ENCODE peak calls at places on chromosomes 13 and 19, in five cellular contexts. One of them, this sample, is unnamed.

GRCh38 chr19:5844456-5845433 is 5.2 kb upstream of the FUT6 start:
- DNase-seq in transverse colon: no peak
- DNase-seq in left ventricle myocardium inferior: no peak
- DNase-seq in AG04449: no peak
- DNase-seq in ovary: no peak
- DNase-seq in this sample: no peak

GRCh38 chr19:33902802-33903488 is 106.3 kb downstream of the KCTD15 start:
- DNase-seq in transverse colon: no peak
- DNase-seq in left ventricle myocardium inferior: no peak
- DNase-seq in AG04449: no peak
- DNase-seq in ovary: no peak
- DNase-seq in this sample: no peak

GRCh38 chr13:46079770-46080169 is 25.1 kb downstream of the CPB2 start:
- DNase-seq in transverse colon: no peak
- DNase-seq in left ventricle myocardium inferior: no peak
- DNase-seq in AG04449: no peak
- DNase-seq in ovary: no peak
- DNase-seq in this sample: no peak

GRCh38 chr19:33954686-33955085 is 158.0 kb downstream of the KCTD15 start:
- DNase-seq in transverse colon: no peak
- DNase-seq in left ventricle myocardium inferior: no peak
- DNase-seq in AG04449: no peak
- DNase-seq in ovary: no peak
- DNase-seq in this sample: no peak

GRCh38 chr13:43676320-43676719 is 110.5 kb downstream of the ENOX1 start:
- DNase-seq in transverse colon: no peak
- DNase-seq in left ventricle myocardium inferior: no peak
- DNase-seq in AG04449: no peak
- DNase-seq in ovary: no peak
- DNase-seq in this sample: no peak

GRCh38 chr13:71865858-71866172 is 1.2 kb downstream of the DACH1 start:
- DNase-seq in transverse colon: peak; percentile 10
- DNase-seq in left ventricle myocardium inferior: peak; percentile 18
- DNase-seq in AG04449: no peak
- DNase-seq in ovary: no peak
- DNase-seq in this sample: no peak

GRCh38 chr13:24618219-24618955 is 61.8 kb upstream of the ATP12A start:
- DNase-seq in transverse colon: peak; percentile 41
- DNase-seq in left ventricle myocardium inferior: no peak
- DNase-seq in AG04449: no peak
- DNase-seq in ovary: no peak
- DNase-seq in this sample: no peak

GRCh38 chr13:114070098-114070799 is 62.2 kb downstream of the RASA3 start:
- DNase-seq in transverse colon: peak; percentile 6
- DNase-seq in left ventricle myocardium inferior: no peak
- DNase-seq in AG04449: no peak
- DNase-seq in ovary: peak; percentile 17
- DNase-seq in this sample: no peak

GRCh38 chr13:30157616-30157993 is 149.7 kb downstream of the KATNAL1 start:
- DNase-seq in transverse colon: no peak
- DNase-seq in left ventricle myocardium inferior: no peak
- DNase-seq in AG04449: no peak
- DNase-seq in ovary: no peak
- DNase-seq in this sample: no peak

GRCh38 chr13:47632311-47632710 is 368.8 kb downstream of the SUCLA2 start:
- DNase-seq in transverse colon: no peak
- DNase-seq in left ventricle myocardium inferior: no peak
- DNase-seq in AG04449: no peak
- DNase-seq in ovary: no peak
- DNase-seq in this sample: no peak

GRCh38 chr13:113964251-113964995 is 9.5 kb downstream of the C13orf46 start:
- DNase-seq in transverse colon: no peak
- DNase-seq in left ventricle myocardium inferior: peak; percentile 4
- DNase-seq in AG04449: no peak
- DNase-seq in ovary: no peak
- DNase-seq in this sample: no peak

GRCh38 chr19:39946532-39946931 is 12.1 kb upstream of the FCGBP start:
- DNase-seq in transverse colon: no peak
- DNase-seq in left ventricle myocardium inferior: no peak
- DNase-seq in AG04449: no peak
- DNase-seq in ovary: no peak
- DNase-seq in this sample: no peak

GRCh38 chr13:79749985-79750551 is 269.1 kb downstream of the NDFIP2 start:
- DNase-seq in transverse colon: peak; percentile 34
- DNase-seq in left ventricle myocardium inferior: peak; percentile 55
- DNase-seq in AG04449: peak; percentile 98
- DNase-seq in ovary: peak; percentile 75
- DNase-seq in this sample: peak; percentile 86

GRCh38 chr19:16073988-16074387 is 2.3 kb upstream of the TPM4 start:
- DNase-seq in transverse colon: no peak
- DNase-seq in left ventricle myocardium inferior: no peak
- DNase-seq in AG04449: no peak
- DNase-seq in ovary: peak; percentile 14
- DNase-seq in this sample: no peak

GRCh38 chr13:98495627-98496238 is 81.2 kb downstream of the STK24 start:
- DNase-seq in transverse colon: no peak
- DNase-seq in left ventricle myocardium inferior: no peak
- DNase-seq in AG04449: no peak
- DNase-seq in ovary: no peak
- DNase-seq in this sample: no peak

GRCh38 chr19:29665826-29666633 is 769 bp downstream of the PLEKHF1 start:
- DNase-seq in transverse colon: peak; percentile 41
- DNase-seq in left ventricle myocardium inferior: peak; percentile 76
- DNase-seq in AG04449: no peak
- DNase-seq in ovary: peak; percentile 65
- DNase-seq in this sample: peak; percentile 53

GRCh38 chr19:13961826-13962737 is 9.8 kb downstream of the DCAF15 start:
- DNase-seq in transverse colon: no peak
- DNase-seq in left ventricle myocardium inferior: no peak
- DNase-seq in AG04449: no peak
- DNase-seq in ovary: no peak
- DNase-seq in this sample: peak; percentile 54

GRCh38 chr19:31105761-31106160 is 243.5 kb downstream of the TSHZ3 start:
- DNase-seq in transverse colon: no peak
- DNase-seq in left ventricle myocardium inferior: no peak
- DNase-seq in AG04449: no peak
- DNase-seq in ovary: no peak
- DNase-seq in this sample: no peak

GRCh38 chr13:40146586-40147240 is 491.3 kb downstream of the COG6 start:
- DNase-seq in transverse colon: no peak
- DNase-seq in left ventricle myocardium inferior: no peak
- DNase-seq in AG04449: no peak
- DNase-seq in ovary: no peak
- DNase-seq in this sample: no peak

GRCh38 chr19:13646758-13647157 is 117.6 kb upstream of the MRI1 start:
- DNase-seq in transverse colon: no peak
- DNase-seq in left ventricle myocardium inferior: no peak
- DNase-seq in AG04449: no peak
- DNase-seq in ovary: no peak
- DNase-seq in this sample: no peak

GRCh38 chr13:30415430-30416030 is 6.8 kb upstream of the UBE2L5 start:
- DNase-seq in transverse colon: no peak
- DNase-seq in left ventricle myocardium inferior: no peak
- DNase-seq in AG04449: no peak
- DNase-seq in ovary: no peak
- DNase-seq in this sample: no peak

GRCh38 chr13:107238262-107238661 is 670.3 kb upstream of the ARGLU1 start:
- DNase-seq in transverse colon: no peak
- DNase-seq in left ventricle myocardium inferior: no peak
- DNase-seq in AG04449: no peak
- DNase-seq in ovary: no peak
- DNase-seq in this sample: no peak

GRCh38 chr13:110108348-110109139 is 198.4 kb downstream of the COL4A1 start:
- DNase-seq in transverse colon: peak; percentile 59
- DNase-seq in left ventricle myocardium inferior: peak; percentile 80
- DNase-seq in AG04449: no peak
- DNase-seq in ovary: peak; percentile 72
- DNase-seq in this sample: peak; percentile 88

GRCh38 chr19:40159744-40160143 is 31.5 kb upstream of the MAP3K10 start:
- DNase-seq in transverse colon: no peak
- DNase-seq in left ventricle myocardium inferior: no peak
- DNase-seq in AG04449: no peak
- DNase-seq in ovary: no peak
- DNase-seq in this sample: peak; percentile 37

GRCh38 chr13:111462944-111463343 is 142.5 kb downstream of the TEX29 start:
- DNase-seq in transverse colon: no peak
- DNase-seq in left ventricle myocardium inferior: no peak
- DNase-seq in AG04449: no peak
- DNase-seq in ovary: no peak
- DNase-seq in this sample: no peak

GRCh38 chr13:77696006-77696862 is 1.3 kb upstream of the SLAIN1 start:
- DNase-seq in transverse colon: no peak
- DNase-seq in left ventricle myocardium inferior: no peak
- DNase-seq in AG04449: no peak
- DNase-seq in ovary: no peak
- DNase-seq in this sample: no peak

GRCh38 chr19:31344403-31344802 is 4.8 kb downstream of the TSHZ3 start:
- DNase-seq in transverse colon: no peak
- DNase-seq in left ventricle myocardium inferior: no peak
- DNase-seq in AG04449: no peak
- DNase-seq in ovary: no peak
- DNase-seq in this sample: no peak

GRCh38 chr13:49731766-49732165 is 40.5 kb upstream of the EBPL start:
- DNase-seq in transverse colon: no peak
- DNase-seq in left ventricle myocardium inferior: no peak
- DNase-seq in AG04449: peak; percentile 46
- DNase-seq in ovary: no peak
- DNase-seq in this sample: no peak

GRCh38 chr13:91158015-91158390 is 189.5 kb upstream of the MIR17HG start:
- DNase-seq in transverse colon: no peak
- DNase-seq in left ventricle myocardium inferior: no peak
- DNase-seq in AG04449: no peak
- DNase-seq in ovary: no peak
- DNase-seq in this sample: no peak

GRCh38 chr13:22837980-22838615 is 342.7 kb upstream of the SGCG start:
- DNase-seq in transverse colon: no peak
- DNase-seq in left ventricle myocardium inferior: no peak
- DNase-seq in AG04449: no peak
- DNase-seq in ovary: no peak
- DNase-seq in this sample: no peak

DNA sequence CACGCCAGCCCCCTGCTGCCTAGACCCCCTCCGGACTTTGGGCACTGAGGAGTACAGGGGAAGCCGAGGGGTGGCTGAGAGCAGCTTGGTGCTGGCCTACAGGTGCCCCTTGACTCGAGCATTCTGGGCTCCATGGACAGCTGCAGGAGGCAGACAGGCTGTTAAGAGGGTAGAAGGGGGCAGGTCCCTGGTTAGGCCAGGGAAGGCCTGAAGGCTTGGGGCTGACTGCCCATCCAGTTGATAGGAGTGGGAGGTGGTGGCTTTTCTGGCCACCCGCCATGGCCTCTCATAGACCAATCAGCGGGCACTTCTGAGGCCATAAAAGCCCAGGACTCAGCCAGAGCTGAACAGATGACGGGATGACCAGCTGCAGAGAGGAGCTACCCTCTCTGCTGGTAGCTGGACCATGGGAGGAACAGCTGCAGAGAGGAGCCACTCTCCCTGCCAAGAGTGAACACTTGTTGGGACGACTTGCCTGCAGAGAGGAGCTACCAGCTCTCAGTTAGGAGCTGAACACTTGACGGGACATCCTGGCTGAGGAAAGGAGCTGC is 10.7 kb upstream of the SUPT20H start:
- DNase-seq in transverse colon: no peak
- DNase-seq in left ventricle myocardium inferior: no peak
- DNase-seq in AG04449: no peak
- DNase-seq in ovary: no peak
- DNase-seq in this sample: no peak
- H3K4me3 ChIP-seq in transverse colon: no peak overlapping the region
- H3K4me3 ChIP-seq in left ventricle myocardium inferior: no peak overlapping the region
- H3K4me3 ChIP-seq in AG04449: no peak overlapping the region
- H3K4me3 ChIP-seq in ovary: no peak overlapping the region
- H3K4me3 ChIP-seq in this sample: peak overlapping the region; percentile 45

GRCh38 chr19:2495651-2496316 is 19.9 kb downstream of the GADD45B start:
- DNase-seq in transverse colon: peak; percentile 63
- DNase-seq in left ventricle myocardium inferior: no peak
- DNase-seq in AG04449: no peak
- DNase-seq in ovary: peak; percentile 46
- DNase-seq in this sample: peak; percentile 73
- H3K4me3 ChIP-seq in transverse colon: peak overlapping the region; percentile 54
- H3K4me3 ChIP-seq in left ventricle myocardium inferior: peak overlapping the region; percentile 74
- H3K4me3 ChIP-seq in AG04449: no peak overlapping the region
- H3K4me3 ChIP-seq in ovary: peak overlapping the region; percentile 51
- H3K4me3 ChIP-seq in this sample: peak overlapping the region; percentile 55

GRCh38 chr19:46744005-46744691 is 1.7 kb upstream of the FKRP start:
- DNase-seq in transverse colon: no peak
- DNase-seq in left ventricle myocardium inferior: no peak
- DNase-seq in AG04449: no peak
- DNase-seq in ovary: no peak
- DNase-seq in this sample: no peak
- H3K4me3 ChIP-seq in transverse colon: no peak overlapping the region
- H3K4me3 ChIP-seq in left ventricle myocardium inferior: peak overlapping the region; percentile 98
- H3K4me3 ChIP-seq in AG04449: peak overlapping the region; percentile 91
- H3K4me3 ChIP-seq in ovary: no peak overlapping the region
- H3K4me3 ChIP-seq in this sample: no peak overlapping the region

GRCh38 chr19:37127999-37128820 is 44.3 kb downstream of the ZNF585A start:
- DNase-seq in transverse colon: no peak
- DNase-seq in left ventricle myocardium inferior: no peak
- DNase-seq in AG04449: no peak
- DNase-seq in ovary: no peak
- DNase-seq in this sample: no peak

DNA sequence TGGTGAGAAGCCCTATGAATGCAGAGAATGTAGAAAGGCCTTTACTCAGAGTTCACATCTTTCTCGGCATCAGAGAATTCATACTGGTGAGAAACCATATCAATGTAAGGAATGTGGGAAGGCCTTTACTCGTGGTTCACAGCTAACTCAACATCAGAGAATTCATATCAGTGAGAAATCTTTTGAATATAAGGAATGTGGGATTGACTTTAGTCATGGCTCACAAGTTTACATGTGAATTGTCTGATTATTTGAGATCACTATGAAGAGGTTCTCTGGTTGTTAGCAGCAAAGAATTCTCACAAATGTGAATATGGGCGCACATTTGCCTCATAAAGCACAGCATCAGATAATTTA is 43.7 kb downstream of the ZNF585A start:
- DNase-seq in transverse colon: no peak
- DNase-seq in left ventricle myocardium inferior: no peak
- DNase-seq in AG04449: no peak
- DNase-seq in ovary: no peak
- DNase-seq in this sample: no peak
- H3K4me3 ChIP-seq in transverse colon: no peak overlapping the region
- H3K4me3 ChIP-seq in left ventricle myocardium inferior: no peak overlapping the region
- H3K4me3 ChIP-seq in AG04449: no peak overlapping the region
- H3K4me3 ChIP-seq in ovary: no peak overlapping the region
- H3K4me3 ChIP-seq in this sample: no peak overlapping the region